ENCODE peak calls at places on chromosomes 7 and 10, in ten cellular contexts. S is cardiac muscle cell; I is OCI-LY7; O is naive thymus-derived CD4-positive, alpha-beta T cell; K is SJSA1; G is IMR-90; M is HCT116; A is neuronal stem cell; W is CD4-positive, alpha-beta memory T cell; H is neural progenitor cell. N is an unnamed sample. For H3K4me1 and H3K36me3, the result is how much of the 10 kb centered on the place peaks cover.

GRCh38 chr7:107208046-107208458 is 39.2 kb downstream of the HBP1 start:
- DNase-seq in S (no peak), I (peak), O (no peak), K (no peak), G (peak), M (no peak), A (no peak), W (no peak), H (no peak), N (no peak)

GRCh38 chr10:5945203-5945534 is 32.2 kb downstream of the IL15RA start:
- DNase-seq in S (no peak), I (no peak), O (no peak), K (peak), G (no peak), M (no peak), A (no peak), W (no peak), H (no peak), N (no peak)

GRCh38 chr7:83879103-83879502 is 230.2 kb upstream of the SEMA3E start:
- DNase-seq in S (no peak), I (no peak), O (no peak), K (no peak), G (no peak), M (no peak), A (no peak), W (no peak), H (no peak), N (no peak)

GRCh38 chr10:130140425-130140824 is 4.2 kb downstream of the GLRX3 start:
- DNase-seq in S (no peak), I (no peak), O (no peak), K (no peak), G (no peak), M (no peak), A (no peak), W (no peak), H (no peak), N (no peak)

GRCh38 chr7:116653204-116653603 is 18.8 kb upstream of the MET start:
- DNase-seq in S (no peak), I (no peak), O (no peak), K (no peak), G (peak), M (peak), A (no peak), W (no peak), H (no peak), N (no peak)

GRCh38 chr7:100215895-100216294 is 3.9 kb upstream of the PVRIG start:
- DNase-seq in S (no peak), I (no peak), O (no peak), K (no peak), G (peak), M (no peak), A (no peak), W (no peak), H (no peak), N (no peak)

GRCh38 chr10:110397856-110398255 is 93.1 kb upstream of the SMNDC1 start:
- DNase-seq in S (no peak), I (no peak), O (no peak), K (no peak), G (no peak), M (no peak), A (no peak), W (no peak), H (no peak), N (no peak)

GRCh38 chr7:99623091-99623693 is 6.4 kb downstream of the ZSCAN25 start:
- DNase-seq in S (no peak), I (no peak), O (no peak), K (peak), G (no peak), M (no peak), A (no peak), W (no peak), H (no peak), N (no peak)

GRCh38 chr7:133703547-133703946 is 423.6 kb upstream of the LRGUK start:
- DNase-seq in S (no peak), I (no peak), O (no peak), K (peak), G (peak), M (no peak), A (no peak), W (no peak), H (no peak), N (no peak)

GRCh38 chr10:131946321-131946751 is 35.4 kb downstream of the BNIP3 start:
- DNase-seq in S (no peak), I (no peak), O (no peak), K (peak), G (peak), M (no peak), A (no peak), W (no peak), H (no peak), N (no peak)

GRCh38 chr10:8137272-8137680 is 82.8 kb downstream of the GATA3 start:
- DNase-seq in S (no peak), I (no peak), O (peak), K (no peak), G (no peak), M (no peak), A (no peak), W (peak), H (no peak), N (no peak)

GRCh38 chr10:21337171-21337792 is 188.2 kb downstream of the SKIDA1 start:
- DNase-seq in S (no peak), I (no peak), O (no peak), K (peak), G (no peak), M (no peak), A (no peak), W (no peak), H (no peak), N (no peak)

GRCh38 chr10:97279121-97279815 is 13.2 kb downstream of the ARHGAP19 start:
- DNase-seq in S (no peak), I (no peak), O (no peak), K (no peak), G (peak), M (no peak), A (no peak), W (no peak), H (no peak), N (no peak)

GRCh38 chr7:47382200-47382599 is 199.7 kb downstream of the TNS3 start:
- DNase-seq in S (no peak), I (no peak), O (no peak), K (no peak), G (no peak), M (no peak), A (no peak), W (no peak), H (no peak), N (no peak)

GRCh38 chr10:113473011-113473410 is 79.8 kb upstream of the HABP2 start:
- DNase-seq in S (no peak), I (no peak), O (no peak), K (no peak), G (no peak), M (no peak), A (no peak), W (no peak), H (no peak), N (no peak)

GRCh38 chr7:46996972-46997371 is 584.9 kb downstream of the TNS3 start:
- DNase-seq in S (no peak), I (no peak), O (no peak), K (no peak), G (no peak), M (no peak), A (no peak), W (no peak), H (no peak), N (no peak)

GRCh38 chr10:27531336-27531847 is 27.3 kb downstream of the RAB18 start:
- DNase-seq in S (no peak), I (no peak), O (no peak), K (no peak), G (no peak), M (no peak), A (no peak), W (peak), H (no peak), N (no peak)

GRCh38 chr7:155257482-155258232 is 40.0 kb upstream of the INSIG1 start:
- DNase-seq in S (no peak), I (no peak), O (no peak), K (no peak), G (no peak), M (no peak), A (no peak), W (no peak), H (no peak), N (no peak)

GRCh38 chr10:97390096-97390495 is 11.0 kb downstream of the RRP12 start:
- DNase-seq in S (no peak), I (no peak), O (no peak), K (no peak), G (no peak), M (no peak), A (no peak), W (no peak), H (no peak), N (no peak)

GRCh38 chr10:101687088-101687487 is 7.9 kb downstream of the FBXW4 start:
- DNase-seq in S (no peak), I (no peak), O (no peak), K (no peak), G (no peak), M (no peak), A (no peak), W (no peak), H (no peak), N (no peak)

GRCh38 chr10:114404171-114405010 is at the start of gene AFAP1L2:
- DNase-seq in S (peak), I (no peak), O (no peak), K (no peak), G (no peak), M (no peak), A (no peak), W (no peak), H (peak), N (no peak)

GRCh38 chr10:132987671-132988571 is 45.6 kb upstream of the CFAP46 start:
- DNase-seq in S (no peak), I (no peak), O (no peak), K (peak), G (peak), M (no peak), A (no peak), W (no peak), H (no peak), N (no peak)

GRCh38 chr10:113131611-113132330 is 181.7 kb downstream of the TCF7L2 start:
- DNase-seq in S (no peak), I (no peak), O (no peak), K (peak), G (peak), M (no peak), A (no peak), W (no peak), H (peak), N (no peak)

GRCh38 chr7:123647106-123647730 is 8.4 kb upstream of the LMOD2 start:
- DNase-seq in S (no peak), I (no peak), O (no peak), K (no peak), G (no peak), M (no peak), A (no peak), W (no peak), H (no peak), N (no peak)

GRCh38 chr10:103254538-103255325 is 9.0 kb downstream of the RPEL1 start:
- DNase-seq in S (no peak), I (no peak), O (no peak), K (peak), G (peak), M (peak), A (no peak), W (no peak), H (no peak), N (no peak)

GRCh38 chr10:6722616-6723004 is 142.5 kb upstream of the PRKCQ start:
- DNase-seq in S (no peak), I (no peak), O (no peak), K (no peak), G (peak), M (peak), A (no peak), W (no peak), H (no peak), N (no peak)

GRCh38 chr7:19519443-19519977 is 189.3 kb downstream of the POLR1F start:
- DNase-seq in S (peak), I (no peak), O (no peak), K (no peak), G (no peak), M (no peak), A (no peak), W (no peak), H (no peak), N (no peak)

GRCh38 chr10:21526184-21526951 is 886 bp upstream of the SKIDA1 start:
- DNase-seq in S (peak), I (no peak), O (peak), K (peak), G (peak), M (no peak), A (no peak), W (peak), H (peak), N (peak)

GRCh38 chr7:10343108-10343507 is 630.6 kb upstream of the PHF14 start:
- DNase-seq in S (no peak), I (no peak), O (no peak), K (no peak), G (no peak), M (no peak), A (no peak), W (no peak), H (no peak), N (no peak)

GRCh38 chr10:11532329-11532728 is 79.1 kb downstream of the USP6NL start:
- DNase-seq in S (no peak), I (peak), O (no peak), K (no peak), G (peak), M (no peak), A (no peak), W (no peak), H (peak), N (no peak)

GRCh38 chr10:102796407-102797176 is 40.6 kb downstream of the CYP17A1 start:
- DNase-seq in S (no peak), I (peak), O (peak), K (peak), G (peak), M (no peak), A (no peak), W (peak), H (no peak), N (no peak)

GRCh38 chr7:114160925-114161324 is 242.1 kb upstream of the PPP1R3A start:
- DNase-seq in S (no peak), I (no peak), O (no peak), K (no peak), G (no peak), M (no peak), A (no peak), W (no peak), H (no peak), N (no peak)

GRCh38 chr10:2020841-2021240 is 283.5 kb upstream of the ADARB2 start:
- DNase-seq in S (no peak), I (no peak), O (no peak), K (no peak), G (no peak), M (no peak), A (no peak), W (no peak), H (no peak), N (no peak)

GRCh38 chr7:981793-982510 is 1.0 kb upstream of the CYP2W1 start:
- DNase-seq in S (no peak), I (no peak), O (no peak), K (no peak), G (no peak), M (no peak), A (no peak), W (no peak), H (no peak), N (no peak)
- H3K4me1 ChIP-seq in S (under half), I (half or more), O (under half), K (under half), G (under half), M (under half), A (under half), W (under half), H (under half), N (under half)

GRCh38 chr7:140369294-140369693 is 29.0 kb downstream of the SLC37A3 start:
- DNase-seq in S (no peak), I (no peak), O (no peak), K (no peak), G (no peak), M (no peak), A (no peak), W (no peak), H (no peak), N (no peak)
- H3K36me3 ChIP-seq in S (under half), I (under half), O (under half), K (under half), G (under half), M (under half), A (under half), W (under half), H (under half), N (under half)

DNA sequence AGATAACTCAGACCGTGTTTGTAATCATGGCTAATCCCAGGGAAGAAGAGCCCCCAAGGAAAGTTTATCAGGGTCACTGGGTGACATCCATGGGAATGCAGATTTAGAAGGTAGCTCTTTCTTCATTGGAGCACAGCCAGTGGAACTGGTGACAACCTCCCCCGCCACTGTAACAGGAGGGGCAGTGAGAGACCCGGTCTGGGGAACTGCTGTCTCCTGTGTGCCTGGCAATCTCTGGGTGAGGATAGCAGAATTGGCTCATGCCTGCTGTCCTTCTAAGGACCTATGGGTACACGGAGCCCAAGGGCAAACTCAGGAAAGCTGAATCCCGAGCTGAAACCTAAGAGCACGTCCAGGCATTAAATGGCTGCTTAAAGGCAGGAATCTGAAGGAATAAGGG is 341.6 kb downstream of the ABCA13 start:
- DNase-seq in S (peak), I (no peak), O (no peak), K (no peak), G (no peak), M (no peak), A (no peak), W (no peak), H (peak), N (no peak)
- H3K4me1 ChIP-seq in S (under half), I (under half), O (under half), K (under half), G (under half), M (under half), A (under half), W (under half), H (under half), N (under half)

DNA sequence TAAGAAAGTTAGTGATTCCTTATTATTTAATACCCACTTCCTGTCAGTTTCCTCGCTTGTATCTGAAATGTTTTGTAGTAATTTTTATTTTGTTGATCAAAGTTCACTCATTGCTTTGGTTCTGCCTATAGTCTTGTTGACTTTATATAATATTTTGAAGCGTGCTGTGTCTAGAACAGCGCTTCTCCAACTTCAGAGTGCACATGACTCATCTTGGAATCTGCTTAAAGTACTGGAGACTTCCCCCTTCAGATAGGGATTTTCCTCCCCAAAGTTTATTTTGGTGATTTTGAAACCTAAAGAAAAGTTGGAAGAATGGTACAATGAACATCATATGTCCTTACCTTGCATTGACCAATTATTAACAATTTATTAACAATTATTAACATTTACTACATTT is 5.8 kb downstream of the COMTD1 start:
- DNase-seq in S (no peak), I (no peak), O (no peak), K (peak), G (peak), M (no peak), A (no peak), W (no peak), H (no peak), N (no peak)
- H3K36me3 ChIP-seq in S (under half), I (half or more), O (under half), K (half or more), G (under half), M (under half), A (under half), W (under half), H (under half), N (half or more)

GRCh38 chr7:2515424-2516193 is 4.0 kb upstream of the LFNG start:
- DNase-seq in S (no peak), I (no peak), O (no peak), K (no peak), G (no peak), M (no peak), A (no peak), W (no peak), H (no peak), N (no peak)
- H3K4me1 ChIP-seq in S (under half), I (under half), O (under half), K (under half), G (under half), M (under half), A (half or more), W (under half), H (half or more), N (under half)

GRCh38 chr10:126037946-126038345 is 141.6 kb downstream of the FANK1 start:
- DNase-seq in S (no peak), I (no peak), O (no peak), K (no peak), G (no peak), M (no peak), A (no peak), W (no peak), H (no peak), N (no peak)

GRCh38 chr10:126043389-126043788 is 147.0 kb downstream of the FANK1 start:
- DNase-seq in S (no peak), I (no peak), O (no peak), K (no peak), G (no peak), M (no peak), A (no peak), W (no peak), H (no peak), N (no peak)

GRCh38 chr10:126041804-126042231 is 145.5 kb downstream of the FANK1 start:
- DNase-seq in S (no peak), I (peak), O (peak), K (peak), G (peak), M (no peak), A (peak), W (peak), H (peak), N (peak)

GRCh38 chr10:126042906-126043305 is 146.5 kb downstream of the FANK1 start:
- DNase-seq in S (no peak), I (no peak), O (no peak), K (no peak), G (no peak), M (no peak), A (no peak), W (no peak), H (no peak), N (no peak)

DNA sequence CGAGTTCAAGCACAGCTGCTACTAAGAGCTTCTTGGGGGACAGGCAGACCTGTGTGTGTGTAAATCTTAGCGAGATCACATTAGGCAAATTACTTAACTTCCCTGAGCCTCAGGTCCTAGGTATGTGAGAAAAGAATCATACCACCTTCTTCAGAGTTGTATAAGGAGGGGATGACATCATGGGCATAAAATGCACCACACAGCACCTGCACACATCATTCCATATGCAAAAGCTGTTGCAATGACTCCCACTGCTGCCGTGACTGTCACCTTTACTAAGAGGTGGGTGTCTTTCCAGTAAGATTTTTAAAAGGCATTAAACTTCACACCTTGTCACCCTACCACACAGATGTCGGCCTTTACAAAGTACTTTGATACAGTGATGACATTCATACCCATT is 146.0 kb downstream of the FANK1 start:
- DNase-seq in S (no peak), I (no peak), O (no peak), K (no peak), G (no peak), M (no peak), A (no peak), W (no peak), H (no peak), N (no peak)
- H3K36me3 ChIP-seq in S (under half), I (under half), O (under half), K (under half), G (under half), M (under half), A (under half), W (under half), H (under half), N (under half)

GRCh38 chr10:61963669-61964058 is 62.2 kb downstream of the ARID5B start:
- DNase-seq in S (no peak), I (peak), O (no peak), K (no peak), G (no peak), M (no peak), A (no peak), W (no peak), H (no peak), N (no peak)

GRCh38 chr10:61964059-61964709 is 62.7 kb downstream of the ARID5B start:
- DNase-seq in S (no peak), I (no peak), O (no peak), K (peak), G (peak), M (no peak), A (no peak), W (no peak), H (no peak), N (no peak)

GRCh38 chr10:61967298-61967697 is 65.8 kb downstream of the ARID5B start:
- DNase-seq in S (no peak), I (no peak), O (no peak), K (no peak), G (no peak), M (no peak), A (no peak), W (no peak), H (no peak), N (no peak)

GRCh38 chr10:61965694-61966284 is 64.3 kb downstream of the ARID5B start:
- DNase-seq in S (no peak), I (no peak), O (no peak), K (no peak), G (no peak), M (no peak), A (no peak), W (no peak), H (no peak), N (peak)

GRCh38 chr10:61964949-61965693 is 63.6 kb downstream of the ARID5B start:
- DNase-seq in S (no peak), I (no peak), O (no peak), K (no peak), G (no peak), M (no peak), A (no peak), W (no peak), H (no peak), N (no peak)
- H3K4me1 ChIP-seq in S (under half), I (half or more), O (under half), K (under half), G (under half), M (under half), A (under half), W (half or more), H (under half), N (half or more)

N was measured in HAP-1.